ENCODE peak calls at places on chromosomes 13 and 19, in five cellular contexts. One of them, this sample, is unnamed.

GRCh38 chr19:28541029-28541428 is 671.9 kb downstream of the UQCRFS1 start:
- DNase-seq in SK-N-SH: no peak
- DNase-seq in H1: no peak
- DNase-seq in GM12891: no peak
- DNase-seq in HepG2: no peak
- DNase-seq in this sample: no peak

GRCh38 chr19:47284324-47284899 is 9.7 kb downstream of the INAFM1 start:
- DNase-seq in SK-N-SH: peak; percentile 56
- DNase-seq in H1: peak; percentile 60
- DNase-seq in HepG2: peak; percentile 53
- DNase-seq in GM12891: no peak
- DNase-seq in this sample: no peak

GRCh38 chr19:48480151-48480475 is 10.9 kb downstream of the CYTH2 start:
- DNase-seq in HepG2: no peak
- DNase-seq in SK-N-SH: no peak
- DNase-seq in H1: no peak
- DNase-seq in GM12891: no peak
- DNase-seq in this sample: no peak

GRCh38 chr13:32010137-32010536 is 21.4 kb upstream of the FRY start:
- DNase-seq in HepG2: no peak
- DNase-seq in GM12891: no peak
- DNase-seq in H1: no peak
- DNase-seq in SK-N-SH: no peak
- DNase-seq in this sample: no peak

GRCh38 chr19:38879400-38879751 is 1.3 kb upstream of the RINL start:
- DNase-seq in H1: no peak
- DNase-seq in SK-N-SH: peak; percentile 11
- DNase-seq in HepG2: no peak
- DNase-seq in GM12891: no peak
- DNase-seq in this sample: no peak

GRCh38 chr13:96020155-96020575 is 33.0 kb downstream of the UGGT2 start:
- DNase-seq in SK-N-SH: peak; percentile 56
- DNase-seq in H1: no peak
- DNase-seq in HepG2: peak; percentile 75
- DNase-seq in GM12891: peak; percentile 5
- DNase-seq in this sample: no peak

GRCh38 chr19:50870417-50871089 is 2.7 kb upstream of the KLK2 start:
- DNase-seq in GM12891: peak; percentile 51
- DNase-seq in SK-N-SH: peak; percentile 80
- DNase-seq in HepG2: peak; percentile 12
- DNase-seq in H1: peak; percentile 52
- DNase-seq in this sample: no peak

GRCh38 chr13:33728271-33729037 is 89.5 kb upstream of the RFC3 start:
- DNase-seq in GM12891: no peak
- DNase-seq in H1: no peak
- DNase-seq in SK-N-SH: no peak
- DNase-seq in HepG2: no peak
- DNase-seq in this sample: no peak

GRCh38 chr13:50244913-50245574 is 229.8 kb downstream of the KCNRG start:
- DNase-seq in SK-N-SH: no peak
- DNase-seq in GM12891: no peak
- DNase-seq in H1: no peak
- DNase-seq in HepG2: peak; percentile 99
- DNase-seq in this sample: no peak

GRCh38 chr19:3275068-3275582 is 50.7 kb downstream of the CELF5 start:
- DNase-seq in SK-N-SH: no peak
- DNase-seq in H1: no peak
- DNase-seq in GM12891: peak; percentile 64
- DNase-seq in HepG2: peak; percentile 65
- DNase-seq in this sample: peak; percentile 70

GRCh38 chr19:36420961-36421748 is 2.7 kb upstream of the ZFP82 start:
- DNase-seq in SK-N-SH: peak; percentile 71
- DNase-seq in HepG2: no peak
- DNase-seq in H1: no peak
- DNase-seq in GM12891: no peak
- DNase-seq in this sample: no peak

GRCh38 chr19:3343619-3344502 is 22.5 kb upstream of the NFIC start:
- DNase-seq in HepG2: peak; percentile 86
- DNase-seq in H1: no peak
- DNase-seq in GM12891: peak; percentile 59
- DNase-seq in SK-N-SH: peak; percentile 97
- DNase-seq in this sample: peak; percentile 83

GRCh38 chr13:21018220-21018619 is 43.2 kb downstream of the LATS2 start:
- DNase-seq in H1: no peak
- DNase-seq in GM12891: no peak
- DNase-seq in HepG2: no peak
- DNase-seq in SK-N-SH: no peak
- DNase-seq in this sample: no peak

GRCh38 chr13:20370815-20371421 is 138.8 kb upstream of the GJB6 start:
- DNase-seq in H1: no peak
- DNase-seq in GM12891: no peak
- DNase-seq in SK-N-SH: no peak
- DNase-seq in HepG2: no peak
- DNase-seq in this sample: no peak

GRCh38 chr13:100675660-100676129 is 1.1 kb upstream of the TMTC4 start:
- DNase-seq in HepG2: no peak
- DNase-seq in SK-N-SH: no peak
- DNase-seq in H1: no peak
- DNase-seq in GM12891: no peak
- DNase-seq in this sample: no peak

GRCh38 chr19:13430790-13431582 is 75.3 kb downstream of the CACNA1A start:
- DNase-seq in H1: peak; percentile 85
- DNase-seq in GM12891: peak; percentile 29
- DNase-seq in SK-N-SH: peak; percentile 39
- DNase-seq in HepG2: peak; percentile 33
- DNase-seq in this sample: peak; percentile 23

GRCh38 chr19:13427273-13428051 is 78.8 kb downstream of the CACNA1A start:
- DNase-seq in GM12891: no peak
- DNase-seq in SK-N-SH: no peak
- DNase-seq in HepG2: no peak
- DNase-seq in H1: no peak
- DNase-seq in this sample: no peak

GRCh38 chr19:13429563-13429962 is 76.7 kb downstream of the CACNA1A start:
- DNase-seq in H1: no peak
- DNase-seq in GM12891: no peak
- DNase-seq in HepG2: no peak
- DNase-seq in SK-N-SH: no peak
- DNase-seq in this sample: no peak

GRCh38 chr19:13425151-13425550 is 81.1 kb downstream of the CACNA1A start:
- DNase-seq in H1: no peak
- DNase-seq in GM12891: no peak
- DNase-seq in SK-N-SH: no peak
- DNase-seq in HepG2: no peak
- DNase-seq in this sample: no peak

DNA sequence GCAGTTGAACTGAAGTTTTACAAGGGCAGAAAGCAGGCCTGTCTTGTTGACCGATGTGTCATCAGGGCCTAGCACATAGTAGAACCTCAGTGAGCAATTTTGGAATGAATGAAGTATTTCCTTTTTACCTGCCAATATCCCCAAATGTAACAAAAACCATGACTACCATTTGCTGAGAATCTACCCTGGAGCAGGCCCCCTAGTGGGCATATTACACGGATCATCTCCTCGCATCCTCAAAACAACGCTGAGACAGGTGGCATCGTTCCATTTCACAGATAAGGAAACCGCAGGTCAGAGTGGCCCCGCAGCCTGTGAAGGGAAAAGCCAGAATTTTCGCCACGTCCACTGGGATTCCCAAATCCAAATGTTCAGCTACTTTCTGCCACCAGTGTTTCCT is 77.9 kb downstream of the CACNA1A start:
- DNase-seq in H1: peak; percentile 54
- DNase-seq in GM12891: no peak
- DNase-seq in HepG2: no peak
- DNase-seq in SK-N-SH: peak; percentile 19
- DNase-seq in this sample: no peak
- TF ChIP-seq TAF1 in H1: no peak
- TF ChIP-seq TAF1 in GM12891: no peak
- TF ChIP-seq TAF1 in HepG2: no peak
- TF ChIP-seq TAF1 in SK-N-SH: no peak
- TF ChIP-seq TAF1 in this sample: no peak

GRCh38 chr13:80083097-80083429 is 257.9 kb downstream of the SPRY2 start:
- DNase-seq in GM12891: no peak
- DNase-seq in HepG2: no peak
- DNase-seq in SK-N-SH: no peak
- DNase-seq in H1: no peak
- DNase-seq in this sample: no peak

GRCh38 chr13:80082396-80083096 is 258.4 kb downstream of the SPRY2 start:
- DNase-seq in H1: no peak
- DNase-seq in SK-N-SH: no peak
- DNase-seq in GM12891: no peak
- DNase-seq in HepG2: no peak
- DNase-seq in this sample: no peak

GRCh38 chr13:80084086-80084676 is 256.7 kb downstream of the SPRY2 start:
- DNase-seq in H1: no peak
- DNase-seq in SK-N-SH: no peak
- DNase-seq in HepG2: no peak
- DNase-seq in GM12891: no peak
- DNase-seq in this sample: no peak

GRCh38 chr13:80086304-80086721 is 254.6 kb downstream of the SPRY2 start:
- DNase-seq in H1: no peak
- DNase-seq in HepG2: no peak
- DNase-seq in SK-N-SH: no peak
- DNase-seq in GM12891: no peak
- DNase-seq in this sample: no peak

GRCh38 chr13:80083516-80084085 is 257.3 kb downstream of the SPRY2 start:
- DNase-seq in H1: no peak
- DNase-seq in GM12891: no peak
- DNase-seq in HepG2: no peak
- DNase-seq in SK-N-SH: no peak
- DNase-seq in this sample: no peak
- TF ChIP-seq TAF1 in H1: no peak
- TF ChIP-seq TAF1 in GM12891: no peak
- TF ChIP-seq TAF1 in HepG2: no peak
- TF ChIP-seq TAF1 in SK-N-SH: no peak
- TF ChIP-seq TAF1 in this sample: no peak

DNA sequence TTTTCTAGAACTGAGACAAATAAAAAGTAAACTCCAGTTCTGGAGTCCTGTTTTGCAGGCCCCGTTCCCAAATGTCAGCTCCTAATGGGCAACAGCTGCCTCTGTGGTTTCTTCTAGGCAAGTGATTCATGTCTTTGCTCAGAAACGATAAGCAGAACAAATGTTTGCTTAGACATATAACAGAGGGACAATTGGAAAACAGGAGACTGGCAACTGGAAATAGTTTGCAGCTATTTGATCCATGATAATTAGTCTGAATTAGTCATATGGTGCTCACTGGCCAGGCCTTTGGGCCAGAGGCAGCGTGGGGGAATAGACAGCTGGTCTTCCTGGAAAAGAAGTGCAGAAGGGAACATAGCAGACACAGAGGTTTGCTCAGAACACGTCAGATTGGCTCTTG is 29.2 kb upstream of the TSHZ3 start:
- DNase-seq in GM12891: no peak
- DNase-seq in HepG2: peak; percentile 4
- DNase-seq in SK-N-SH: peak; percentile 75
- DNase-seq in H1: no peak
- DNase-seq in this sample: no peak
- TF ChIP-seq TAF1 in GM12891: no peak
- TF ChIP-seq TAF1 in HepG2: no peak
- TF ChIP-seq TAF1 in SK-N-SH: no peak
- TF ChIP-seq TAF1 in H1: no peak
- TF ChIP-seq TAF1 in this sample: no peak

DNA sequence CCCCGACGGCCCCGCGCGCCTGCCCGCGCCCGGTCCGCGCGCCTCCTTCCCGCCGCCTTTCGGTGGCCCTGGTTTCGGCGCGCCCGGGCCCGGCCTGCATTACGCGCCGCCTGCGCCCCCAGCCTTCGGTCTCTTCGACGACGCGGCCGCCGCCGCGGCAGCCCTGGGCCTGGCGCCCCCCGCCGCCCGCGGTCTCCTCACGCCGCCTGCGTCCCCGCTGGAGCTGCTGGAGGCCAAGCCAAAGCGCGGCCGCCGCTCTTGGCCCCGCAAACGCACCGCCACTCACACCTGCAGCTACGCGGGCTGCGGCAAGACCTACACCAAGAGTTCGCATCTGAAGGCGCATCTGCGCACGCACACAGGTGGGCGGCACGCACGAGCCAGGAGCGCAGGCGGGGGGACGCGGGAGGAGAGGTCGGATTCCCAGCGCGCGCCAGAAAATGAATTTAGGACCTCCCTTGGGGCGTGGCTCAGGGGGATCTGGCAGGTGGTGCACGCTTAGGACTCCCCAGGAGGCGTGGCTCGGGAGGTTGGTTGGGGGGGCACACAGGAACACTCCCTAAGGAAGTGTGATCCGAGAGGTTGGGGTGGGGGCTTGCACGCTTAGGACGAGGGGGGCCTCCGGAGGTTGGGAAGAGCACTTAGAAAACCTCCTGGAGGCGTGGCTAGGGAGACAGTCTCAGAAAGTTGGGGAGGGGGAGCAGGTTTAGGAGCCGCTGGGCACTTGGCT is 1.2 kb downstream of the KLF2 start:
- DNase-seq in SK-N-SH: peak; percentile 52
- DNase-seq in HepG2: no peak
- DNase-seq in H1: peak; percentile 87
- DNase-seq in GM12891: no peak
- DNase-seq in this sample: no peak
- TF ChIP-seq TAF1 in SK-N-SH: no peak
- TF ChIP-seq TAF1 in HepG2: no peak
- TF ChIP-seq TAF1 in H1: peak; percentile 26
- TF ChIP-seq TAF1 in GM12891: no peak
- TF ChIP-seq TAF1 in this sample: no peak

GRCh38 chr13:113327766-113328391 is 30.8 kb downstream of the LAMP1 start:
- DNase-seq in H1: no peak
- DNase-seq in SK-N-SH: peak; percentile 46
- DNase-seq in HepG2: no peak
- DNase-seq in GM12891: no peak
- DNase-seq in this sample: no peak
- TF ChIP-seq TAF1 in H1: no peak
- TF ChIP-seq TAF1 in SK-N-SH: no peak
- TF ChIP-seq TAF1 in HepG2: no peak
- TF ChIP-seq TAF1 in GM12891: no peak
- TF ChIP-seq TAF1 in this sample: no peak

This sample was measured in GM12892.